ENCODE peak calls at places on chromosomes 3 and 15, in ten cellular contexts. R is AG10803; Y is HFF-Myc; M is adrenal gland; Q is ovary; J is cardiac fibroblast; H is CD8-positive, alpha-beta T cell; B is BE2C; D is breast epithelium; W is ascending aorta. U is an unnamed sample.

GRCh38 chr3:51319271-51319670 is 65.8 kb upstream of the MANF start:
- DNase-seq in R (peak; percentile 42), Y (no peak), M (no peak), Q (no peak), J (peak; percentile 26), H (no peak), B (no peak), D (no peak), W (no peak), U (no peak)

GRCh38 chr15:100926258-100926657 is 7.1 kb downstream of the LRRK1 start:
- DNase-seq in R (no peak), Y (no peak), M (no peak), Q (no peak), J (no peak), H (no peak), B (no peak), D (no peak), W (no peak), U (no peak)

GRCh38 chr3:123907720-123908119 is 23.6 kb upstream of the MYLK start:
- DNase-seq in R (no peak), Y (no peak), M (no peak), Q (no peak), J (no peak), H (no peak), B (no peak), D (no peak), W (no peak), U (no peak)

GRCh38 chr3:14204605-14205284 is 26.1 kb downstream of the LSM3 start:
- DNase-seq in R (no peak), Y (no peak), M (peak; percentile 78), Q (no peak), J (peak; percentile 33), H (no peak), B (no peak), D (no peak), W (no peak), U (no peak)

GRCh38 chr3:172516318-172517214 is 6.7 kb downstream of the TNFSF10 start:
- DNase-seq in R (peak; percentile 77), Y (no peak), M (peak; percentile 74), Q (peak; percentile 43), J (peak; percentile 77), H (no peak), B (no peak), D (peak; percentile 87), W (no peak), U (peak; percentile 53)

GRCh38 chr15:78076231-78077052 is 1.1 kb downstream of the TBC1D2B start:
- DNase-seq in R (peak; percentile 46), Y (no peak), M (no peak), Q (no peak), J (peak; percentile 39), H (no peak), B (no peak), D (no peak), W (no peak), U (no peak)

GRCh38 chr3:171873561-171873960 is 30.4 kb downstream of the TMEM212 start:
- DNase-seq in R (peak; percentile 84), Y (peak; percentile 74), M (no peak), Q (no peak), J (peak; percentile 90), H (no peak), B (no peak), D (no peak), W (no peak), U (no peak)

GRCh38 chr3:179673522-179673921 is 20.7 kb downstream of the USP13 start:
- DNase-seq in R (no peak), Y (no peak), M (peak; percentile 39), Q (no peak), J (no peak), H (no peak), B (no peak), D (no peak), W (no peak), U (no peak)

GRCh38 chr3:47430606-47431005 is 45.1 kb downstream of the SCAP start:
- DNase-seq in R (no peak), Y (no peak), M (peak; percentile 3), Q (no peak), J (no peak), H (no peak), B (no peak), D (peak; percentile 11), W (no peak), U (no peak)

GRCh38 chr3:11136871-11137626 is 17.2 kb upstream of the HRH1 start:
- DNase-seq in R (peak; percentile 100), Y (peak; percentile 99), M (peak; percentile 92), Q (peak; percentile 47), J (peak; percentile 100), H (no peak), B (peak; percentile 83), D (peak; percentile 46), W (peak; percentile 75), U (peak; percentile 100)

GRCh38 chr3:86047329-86047625 is 943.7 kb downstream of the VGLL3 start:
- DNase-seq in R (no peak), Y (no peak), M (no peak), Q (no peak), J (no peak), H (no peak), B (no peak), D (no peak), W (no peak), U (no peak)

GRCh38 chr3:13145826-13146642 is 72.8 kb upstream of the IQSEC1 start:
- DNase-seq in R (no peak), Y (no peak), M (no peak), Q (no peak), J (no peak), H (no peak), B (no peak), D (no peak), W (no peak), U (no peak)

GRCh38 chr3:189868061-189868460 is 236.9 kb downstream of the TP63 start:
- DNase-seq in R (no peak), Y (no peak), M (no peak), Q (no peak), J (no peak), H (no peak), B (no peak), D (no peak), W (no peak), U (no peak)

GRCh38 chr3:24270204-24270671 is 224.4 kb downstream of the THRB start:
- DNase-seq in R (peak; percentile 48), Y (no peak), M (no peak), Q (no peak), J (no peak), H (no peak), B (no peak), D (no peak), W (no peak), U (peak; percentile 55)

GRCh38 chr3:42701371-42702065 is 1.1 kb downstream of the HHATL start:
- DNase-seq in R (peak; percentile 15), Y (no peak), M (peak; percentile 28), Q (peak; percentile 26), J (peak; percentile 32), H (peak; percentile 62), B (no peak), D (no peak), W (no peak), U (no peak)

GRCh38 chr15:51401872-51402517 is 60.5 kb downstream of the GLDN start:
- DNase-seq in R (peak; percentile 48), Y (no peak), M (peak; percentile 52), Q (no peak), J (peak; percentile 60), H (no peak), B (peak; percentile 72), D (no peak), W (no peak), U (no peak)

DNA sequence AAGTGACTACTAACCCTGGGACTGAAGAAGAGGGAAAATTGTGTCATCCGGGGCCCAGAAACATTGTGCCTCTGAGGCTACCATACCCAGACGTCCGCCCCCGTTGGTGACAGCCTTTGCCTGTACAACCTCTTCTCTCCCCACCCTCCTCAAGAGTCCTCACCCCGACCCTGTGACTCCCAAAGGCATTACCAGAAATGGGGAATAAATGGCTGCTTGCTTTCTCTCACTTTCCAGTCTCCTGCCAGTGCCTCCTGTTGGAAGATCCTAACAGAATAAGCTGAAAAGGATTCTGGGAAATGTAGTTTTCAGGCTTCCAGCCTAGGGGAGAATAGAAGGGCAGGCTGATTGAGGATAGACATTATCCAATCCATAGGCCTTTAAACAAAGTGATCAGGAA is 30.8 kb upstream of the SLC25A36 start:
- DNase-seq in R (no peak), Y (no peak), M (peak; percentile 21), Q (no peak), J (peak; percentile 30), H (no peak), B (no peak), D (no peak), W (no peak), U (no peak)
- H3K4me3 ChIP-seq in R (no peak overlapping the region), Y (no peak overlapping the region), M (peak overlapping the region; percentile 39), Q (no peak overlapping the region), J (no peak overlapping the region), H (no peak overlapping the region), B (peak overlapping the region; percentile 16), D (no peak overlapping the region), W (no peak overlapping the region), U (peak overlapping the region; percentile 17)

DNA sequence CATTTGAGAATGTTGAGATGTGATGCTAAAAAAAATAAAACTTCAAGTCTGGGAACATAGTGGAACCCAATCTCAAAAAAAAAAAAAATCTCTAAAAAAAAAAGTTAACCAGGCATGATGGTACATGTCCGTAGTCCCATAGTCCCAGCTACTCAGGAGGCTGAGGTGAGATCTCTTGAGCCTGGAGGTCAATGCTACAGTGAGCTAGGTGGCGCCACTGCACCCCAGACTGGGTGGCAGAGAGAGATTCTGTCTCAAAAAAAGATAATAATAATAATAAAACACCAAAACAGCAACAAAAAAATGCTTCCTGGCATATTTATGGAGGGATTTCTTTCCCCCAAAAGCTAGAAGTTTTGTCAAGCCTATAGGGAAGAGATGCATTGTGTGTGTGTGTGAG is 361.6 kb downstream of the ROBO1 start:
- DNase-seq in R (no peak), Y (no peak), M (no peak), Q (no peak), J (no peak), H (no peak), B (no peak), D (no peak), W (no peak), U (no peak)
- TF ChIP-seq CTCF in R (peak; percentile 8), Y (peak; percentile 43), M (no peak), Q (no peak), J (peak; percentile 25), H (no peak), B (peak; percentile 50), D (no peak), W (no peak), U (peak; percentile 54)

GRCh38 chr15:22939652-22940061 is 40.5 kb downstream of the CYFIP1 start:
- DNase-seq in R (no peak), Y (no peak), M (no peak), Q (no peak), J (no peak), H (no peak), B (no peak), D (no peak), W (no peak), U (no peak)
- H3K4me3 ChIP-seq in R (no peak overlapping the region), Y (no peak overlapping the region), M (no peak overlapping the region), Q (no peak overlapping the region), J (no peak overlapping the region), H (no peak overlapping the region), B (no peak overlapping the region), D (no peak overlapping the region), W (no peak overlapping the region), U (no peak overlapping the region)

DNA sequence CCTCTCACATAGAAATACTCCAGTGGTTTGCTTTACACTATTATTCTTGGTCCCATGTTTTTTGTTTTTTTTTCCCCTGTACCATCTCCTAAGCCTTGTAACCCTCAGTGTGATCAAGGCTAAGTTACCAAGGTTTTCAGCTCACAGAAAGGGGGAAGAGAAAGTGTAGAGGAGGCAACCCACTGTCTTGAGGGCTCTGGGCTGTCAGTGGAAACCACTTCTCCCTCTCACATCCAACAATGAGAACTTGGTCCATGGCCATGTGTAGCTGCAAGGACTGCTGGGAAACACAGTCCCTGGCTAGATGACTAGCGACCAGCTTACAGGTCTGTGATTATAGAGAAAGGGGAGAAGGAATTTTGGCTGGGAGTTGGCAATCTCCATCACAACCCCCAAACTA is 30.3 kb downstream of the GPD1L start:
- DNase-seq in R (no peak), Y (no peak), M (no peak), Q (no peak), J (no peak), H (no peak), B (no peak), D (no peak), W (no peak), U (no peak)
- TF ChIP-seq CTCF in R (no peak), Y (no peak), M (no peak), Q (no peak), J (no peak), H (no peak), B (no peak), D (no peak), W (no peak), U (no peak)